ENCODE peak calls at places on chromosome 15, in seven cellular contexts. C is G401; K is memory B cell; I is HCEC 1CT; X is EL; Q is stimulated activated CD4-positive, alpha-beta T cell treated with anti-CD3 and anti-CD28 coated beads, Interleukin-12 subunit alpha, Interleukin-12 subunit beta, amount 100 ng/mL, for 4 hours; Y is nucleus accumbens. P is an unnamed sample.

GRCh38 chr15:99098426-99098825 is 6.5 kb upstream of the SYNM start:
- DNase-seq in X (no peak), Q (no peak), C (no peak), Y (no peak), K (no peak), I (no peak), P (no peak)

GRCh38 chr15:101568304-101568703 is 78.8 kb upstream of the PCSK6 start:
- DNase-seq in Y (no peak), X (peak; percentile 12), I (no peak), K (no peak), Q (no peak), C (no peak), P (no peak)

GRCh38 chr15:78243491-78243941 is 9.2 kb upstream of the ACSBG1 start:
- DNase-seq in C (peak; percentile 57), X (no peak), Q (no peak), Y (no peak), K (no peak), I (no peak), P (no peak)

GRCh38 chr15:78146437-78147154 is 2.6 kb upstream of the IDH3A start:
- DNase-seq in Q (no peak), K (no peak), Y (no peak), X (no peak), C (no peak), I (no peak), P (no peak)

GRCh38 chr15:56244811-56245576 is 1.3 kb upstream of the RFX7 start:
- DNase-seq in C (no peak), Q (peak; percentile 31), I (no peak), X (no peak), K (peak; percentile 35), Y (no peak), P (peak; percentile 32)

GRCh38 chr15:95549168-95549738 is 781.2 kb upstream of the NR2F2 start:
- DNase-seq in Y (no peak), K (no peak), Q (no peak), I (no peak), C (no peak), X (peak; percentile 31), P (no peak)

GRCh38 chr15:68277131-68277604 is 377 bp upstream of the FEM1B start:
- DNase-seq in Y (no peak), X (peak; percentile 63), C (peak; percentile 78), I (peak; percentile 55), Q (no peak), K (no peak), P (peak; percentile 46)

GRCh38 chr15:35565901-35566300 is 19.9 kb upstream of the DPH6 start:
- DNase-seq in X (no peak), K (no peak), Q (no peak), Y (no peak), I (no peak), C (no peak), P (no peak)

GRCh38 chr15:60682115-60682514 is 203.2 kb upstream of the ICE2 start:
- DNase-seq in K (no peak), C (no peak), Q (no peak), I (peak; percentile 54), X (peak; percentile 37), Y (no peak), P (no peak)

GRCh38 chr15:63986751-63987341 is 59.4 kb downstream of the DAPK2 start:
- DNase-seq in C (no peak), Q (no peak), X (no peak), I (no peak), Y (no peak), K (peak; percentile 51), P (no peak)

GRCh38 chr15:87575896-87576295 is 680.6 kb downstream of the NTRK3 start:
- DNase-seq in Y (no peak), Q (no peak), I (no peak), C (no peak), K (no peak), X (no peak), P (no peak)

GRCh38 chr15:63198315-63198714 is 8.9 kb downstream of the RAB8B start:
- DNase-seq in Q (no peak), Y (no peak), K (no peak), X (no peak), I (peak; percentile 59), C (no peak), P (no peak)

GRCh38 chr15:37057831-37058230 is 42.5 kb downstream of the MEIS2 start:
- DNase-seq in Y (no peak), X (no peak), C (no peak), Q (no peak), K (no peak), I (no peak), P (no peak)

GRCh38 chr15:89496155-89497098 is at the start of gene RHCG:
- DNase-seq in Q (no peak), I (no peak), K (peak; percentile 27), X (peak; percentile 16), Y (no peak), C (peak; percentile 18), P (no peak)

GRCh38 chr15:74383695-74384565 is 16.5 kb upstream of the CYP11A1 start:
- DNase-seq in I (peak; percentile 25), Y (no peak), Q (peak; percentile 68), X (no peak), K (peak; percentile 72), C (no peak), P (no peak)

GRCh38 chr15:98609144-98609852 is 39.0 kb upstream of the IGF1R start:
- DNase-seq in C (peak; percentile 39), X (peak; percentile 82), K (no peak), Y (no peak), I (peak; percentile 68), Q (no peak), P (no peak)

GRCh38 chr15:52790166-52790708 is at the start of gene ONECUT1:
- DNase-seq in Q (peak; percentile 62), K (peak; percentile 64), C (peak; percentile 46), Y (no peak), I (peak; percentile 33), X (peak; percentile 59), P (peak; percentile 79)

GRCh38 chr15:55407631-55407948 is 569 bp downstream of the CCPG1 start:
- DNase-seq in C (no peak), X (peak; percentile 47), K (no peak), Y (no peak), Q (no peak), I (peak; percentile 24), P (peak; percentile 20)

GRCh38 chr15:84685304-84685703 is 27.3 kb upstream of the NMB start:
- DNase-seq in K (no peak), Q (no peak), C (no peak), I (peak; percentile 91), X (peak; percentile 90), Y (no peak), P (no peak)

GRCh38 chr15:45790325-45790943 is 155.6 kb downstream of the SQOR start:
- DNase-seq in Q (peak; percentile 1), Y (no peak), X (peak; percentile 8), I (peak; percentile 14), K (no peak), C (peak; percentile 9), P (no peak)

GRCh38 chr15:78316211-78317077 is 17.0 kb upstream of the SKIC8 start:
- DNase-seq in X (no peak), Y (no peak), Q (no peak), I (no peak), C (no peak), K (no peak), P (peak; percentile 69)

GRCh38 chr15:85689729-85690128 is 105.0 kb downstream of the KLHL25 start:
- DNase-seq in K (peak; percentile 49), X (no peak), I (no peak), Y (no peak), Q (peak; percentile 41), C (peak; percentile 8), P (no peak)

GRCh38 chr15:83106994-83107840 is at the start of gene TM6SF1:
- DNase-seq in Y (no peak), C (no peak), I (no peak), Q (no peak), X (peak; percentile 10), K (peak; percentile 19), P (peak; percentile 34)

GRCh38 chr15:48381861-48382260 is 50.6 kb downstream of the DUT start:
- DNase-seq in Q (no peak), X (no peak), C (no peak), I (no peak), Y (no peak), K (no peak), P (no peak)

GRCh38 chr15:37820380-37821128 is 113.9 kb upstream of the TMCO5A start:
- DNase-seq in C (no peak), Y (no peak), I (no peak), X (no peak), K (no peak), Q (no peak), P (no peak)

GRCh38 chr15:66472176-66472999 is 25.2 kb downstream of the SNAPC5 start:
- DNase-seq in Q (no peak), K (peak; percentile 15), I (peak; percentile 44), X (peak; percentile 54), C (no peak), Y (no peak), P (no peak)

GRCh38 chr15:51076898-51077564 is 17.7 kb downstream of the TNFAIP8L3 start:
- DNase-seq in Q (no peak), C (no peak), K (no peak), X (peak; percentile 94), Y (no peak), I (no peak), P (no peak)

GRCh38 chr15:72169921-72170611 is 27.5 kb downstream of the GRAMD2A start:
- DNase-seq in K (no peak), I (no peak), Y (no peak), X (no peak), C (no peak), Q (no peak), P (no peak)

GRCh38 chr15:59274126-59274970 is 67.7 kb downstream of the LDHAL6B start:
- DNase-seq in X (peak; percentile 63), Q (no peak), I (peak; percentile 45), C (no peak), Y (no peak), K (no peak), P (no peak)

GRCh38 chr15:44565387-44566169 is 28.6 kb downstream of the EIF3J start:
- DNase-seq in Q (no peak), X (no peak), Y (no peak), K (no peak), I (no peak), C (no peak), P (no peak)

GRCh38 chr15:89121414-89121813 is 33.2 kb downstream of the ABHD2 start:
- DNase-seq in C (no peak), K (no peak), I (no peak), X (no peak), Q (no peak), Y (no peak), P (no peak)

GRCh38 chr15:70031680-70032079 is 66.0 kb downstream of the TLE3 start:
- DNase-seq in C (no peak), K (no peak), I (no peak), Y (no peak), X (no peak), Q (no peak), P (no peak)

GRCh38 chr15:65404196-65404872 is 18.4 kb downstream of the IGDCC4 start:
- DNase-seq in C (no peak), K (no peak), Y (no peak), Q (no peak), X (no peak), I (no peak), P (no peak)

GRCh38 chr15:34732430-34732829 is 22.4 kb downstream of the GJD2 start:
- DNase-seq in C (no peak), I (no peak), Y (no peak), Q (no peak), X (no peak), K (no peak), P (no peak)

GRCh38 chr15:63465104-63465503 is 39.3 kb upstream of the USP3 start:
- DNase-seq in K (no peak), Q (no peak), X (peak; percentile 48), I (peak; percentile 91), C (peak; percentile 10), Y (no peak), P (no peak)

P was measured in frontal cortex.